ENCODE peak calls at places on chromosome 21, in eight cellular contexts. V is NB4; W is hypothalamus; Y is M059J; J is naive B cell; P is occipital lobe; Q is stimulated activated CD8-positive, alpha-beta memory T cell treated with anti-CD3 and anti-CD28 coated beads, Interleukin-4, amount 100 ng/mL, for 1 hour; I is stimulated activated CD4-positive, alpha-beta T cell treated with anti-CD3 and anti-CD28 coated beads, Interleukin-4, amount 100 ng/mL, for 24 hours. D is an unnamed sample.

GRCh38 chr21:24436236-24436635 is 1171.0 kb downstream of the MRPL39 start:
- DNase-seq in V (no peak), W (no peak), Y (no peak), J (no peak), P (no peak), Q (no peak), I (no peak), D (no peak)

GRCh38 chr21:32248616-32249550 is 30.0 kb downstream of the MIS18A start:
- DNase-seq in V (no peak), W (no peak), Y (no peak), J (no peak), P (no peak), Q (no peak), I (no peak), D (no peak)

GRCh38 chr21:44356636-44357035 is 3.2 kb downstream of the TRPM2 start:
- DNase-seq in V (no peak), W (no peak), Y (peak), J (no peak), P (no peak), Q (no peak), I (no peak), D (no peak)

GRCh38 chr21:41045534-41046268 is 122.3 kb upstream of the BACE2 start:
- DNase-seq in V (peak), W (no peak), Y (no peak), J (no peak), P (no peak), Q (no peak), I (no peak), D (no peak)

GRCh38 chr21:45598666-45599065 is 44.9 kb upstream of the PCBP3 start:
- DNase-seq in V (no peak), W (no peak), Y (no peak), J (no peak), P (no peak), Q (no peak), I (no peak), D (no peak)

GRCh38 chr21:29648710-29649240 is 291.0 kb downstream of the GRIK1 start:
- DNase-seq in V (no peak), W (no peak), Y (no peak), J (no peak), P (no peak), Q (no peak), I (no peak), D (no peak)

GRCh38 chr21:45876381-45877159 is 105.0 kb upstream of the COL6A1 start:
- DNase-seq in V (no peak), W (no peak), Y (peak), J (no peak), P (no peak), Q (no peak), I (no peak), D (no peak)

GRCh38 chr21:37565530-37566223 is 199.1 kb downstream of the DYRK1A start:
- DNase-seq in V (peak), W (no peak), Y (peak), J (no peak), P (no peak), Q (no peak), I (no peak), D (peak)

GRCh38 chr21:38773108-38774061 is 32.3 kb upstream of the ETS2 start:
- DNase-seq in V (peak), W (no peak), Y (peak), J (no peak), P (no peak), Q (no peak), I (peak), D (no peak)

GRCh38 chr21:45530423-45531113 is 11.7 kb downstream of the SLC19A1 start:
- DNase-seq in V (no peak), W (no peak), Y (no peak), J (no peak), P (no peak), Q (no peak), I (no peak), D (no peak)

GRCh38 chr21:18772404-18772803 is 368.8 kb upstream of the TMPRSS15 start:
- DNase-seq in V (peak), W (no peak), Y (no peak), J (no peak), P (no peak), Q (no peak), I (no peak), D (no peak)

GRCh38 chr21:14056771-14057191 is 154.0 kb downstream of the LIPI start:
- DNase-seq in V (no peak), W (no peak), Y (no peak), J (no peak), P (no peak), Q (no peak), I (no peak), D (no peak)

GRCh38 chr21:35324372-35325220 is 275.5 kb upstream of the RUNX1 start:
- DNase-seq in V (no peak), W (no peak), Y (peak), J (no peak), P (no peak), Q (no peak), I (no peak), D (no peak)

GRCh38 chr21:34574581-34574980 is 40.3 kb downstream of the RCAN1 start:
- DNase-seq in V (no peak), W (no peak), Y (no peak), J (no peak), P (peak), Q (no peak), I (no peak), D (no peak)

GRCh38 chr21:34184232-34184631 is 110.9 kb downstream of the MRPS6 start:
- DNase-seq in V (no peak), W (no peak), Y (no peak), J (no peak), P (no peak), Q (no peak), I (no peak), D (no peak)

D was measured in GF-D8.